ENCODE peak calls at places on chromosomes 16 and 17, in six cellular contexts. B is mucosa of gallbladder; W is AG04449; D is CD4-positive, alpha-beta T cell; X is HTR-8/SVneo; R is stimulated activated CD8-positive, alpha-beta memory T cell treated with anti-CD3 and anti-CD28 coated beads, Interleukin-4, amount 100 ng/mL, for 4 hours. Y is an unnamed sample.

GRCh38 chr16:72921620-72922019 is 126.3 kb downstream of the ZFHX3 start:
- DNase-seq in R (no peak), W (no peak), D (no peak), X (no peak), B (peak; percentile 18), Y (no peak)

GRCh38 chr17:8234361-8235270 is 13.2 kb downstream of the CTC1 start:
- DNase-seq in X (no peak), B (no peak), R (no peak), D (no peak), W (no peak), Y (no peak)

GRCh38 chr17:77146882-77147281 is 6.1 kb downstream of the SEC14L1 start:
- DNase-seq in B (peak; percentile 59), R (no peak), X (no peak), W (no peak), D (no peak), Y (no peak)

GRCh38 chr17:44914148-44914547 is 1.2 kb downstream of the GFAP start:
- DNase-seq in X (no peak), W (no peak), B (no peak), R (no peak), D (no peak), Y (no peak)

GRCh38 chr16:19179890-19180490 is 11.9 kb downstream of the SYT17 start:
- DNase-seq in B (peak; percentile 39), W (no peak), X (peak; percentile 56), D (no peak), R (no peak), Y (no peak)

GRCh38 chr16:10896723-10897122 is 19.7 kb downstream of the CIITA start:
- DNase-seq in D (no peak), B (no peak), W (no peak), X (no peak), R (no peak), Y (no peak)

GRCh38 chr16:67198238-67198734 is 645 bp upstream of the ELMO3 start:
- DNase-seq in X (no peak), D (no peak), W (no peak), R (no peak), B (peak; percentile 60), Y (no peak)

GRCh38 chr16:14102925-14103720 is 32.0 kb downstream of the MRTFB start:
- DNase-seq in W (no peak), D (no peak), X (no peak), R (no peak), B (no peak), Y (no peak)

GRCh38 chr16:11412965-11413887 is 68.0 kb downstream of the RMI2 start:
- DNase-seq in X (no peak), W (no peak), R (no peak), B (no peak), D (no peak), Y (no peak)

GRCh38 chr17:40859536-40859935 is 7.5 kb downstream of the KRT12 start:
- DNase-seq in X (no peak), W (no peak), R (no peak), D (no peak), B (peak; percentile 51), Y (no peak)

GRCh38 chr17:29133146-29133713 is 47.0 kb downstream of the MYO18A start:
- DNase-seq in D (no peak), B (no peak), R (no peak), W (no peak), X (peak; percentile 65), Y (no peak)

GRCh38 chr16:49422896-49423295 is 49.3 kb downstream of the C16orf78 start:
- DNase-seq in W (no peak), D (no peak), B (no peak), R (no peak), X (no peak), Y (no peak)